ENCODE peak calls at places on chromosome X, in four cellular contexts. I is SK-MEL-5, Y is tibial nerve, T is head of caudate nucleus. U is an unnamed sample.

GRCh38 chrX:2715066-2715600 is 24.0 kb downstream of the CD99 start:
- DNase-seq in Y (no peak), T (no peak), I (no peak), U (no peak)

GRCh38 chrX:110418857-110419249 is 60.2 kb downstream of the RTL9 start:
- DNase-seq in Y (no peak), T (no peak), I (peak; percentile 33), U (no peak)

GRCh38 chrX:22041931-22042530 is 9.9 kb downstream of the PHEX start:
- DNase-seq in T (no peak), Y (no peak), I (no peak), U (no peak)

GRCh38 chrX:8728932-8729331 is 3.0 kb downstream of the ANOS1 start:
- DNase-seq in Y (no peak), T (no peak), I (no peak), U (no peak)

GRCh38 chrX:18956322-18957032 is 27.4 kb downstream of the PHKA2 start:
- DNase-seq in T (no peak), Y (no peak), I (no peak), U (no peak)

GRCh38 chrX:97563531-97564133 is 679.9 kb downstream of the RPA4 start:
- DNase-seq in I (peak; percentile 47), Y (no peak), T (peak; percentile 37), U (no peak)

GRCh38 chrX:41921492-41922124 is 1.7 kb downstream of the CASK start:
- DNase-seq in I (no peak), T (no peak), Y (no peak), U (no peak)

GRCh38 chrX:15947648-15948317 is 93.2 kb upstream of the AP1S2 start:
- DNase-seq in Y (no peak), T (no peak), I (peak; percentile 3), U (no peak)

GRCh38 chrX:11446331-11446730 is 153.1 kb downstream of the AMELX start:
- DNase-seq in T (no peak), Y (no peak), I (no peak), U (no peak)

GRCh38 chrX:70453024-70453618 is 8.5 kb downstream of the DLG3 start:
- DNase-seq in I (no peak), Y (no peak), T (no peak), U (no peak)

GRCh38 chrX:38561951-38562719 is 793 bp downstream of the TSPAN7 start:
- DNase-seq in I (no peak), Y (no peak), T (peak; percentile 59), U (peak; percentile 11)

GRCh38 chrX:133171962-133172708 is 46.0 kb downstream of the TFDP3 start:
- DNase-seq in T (no peak), I (peak; percentile 55), Y (no peak), U (no peak)

GRCh38 chrX:39730671-39731389 is 366.9 kb downstream of the BCOR start:
- DNase-seq in T (peak; percentile 65), Y (peak; percentile 30), I (peak; percentile 82), U (peak; percentile 52)

GRCh38 chrX:20431486-20431885 is 164.8 kb upstream of the RPS6KA3 start:
- DNase-seq in Y (no peak), I (no peak), T (no peak), U (no peak)

GRCh38 chrX:68829594-68830485 is 1.0 kb downstream of the EFNB1 start:
- DNase-seq in T (peak; percentile 10), I (no peak), Y (no peak), U (no peak)

GRCh38 chrX:149121526-149121925 is 383.6 kb downstream of the IDS start:
- DNase-seq in I (no peak), T (no peak), Y (no peak), U (no peak)

GRCh38 chrX:154321624-154322023 is 26.0 kb downstream of the TKTL1 start:
- DNase-seq in T (peak; percentile 21), Y (no peak), I (peak; percentile 34), U (no peak)

GRCh38 chrX:153828723-153829548 is 1.4 kb downstream of the PDZD4 start:
- DNase-seq in I (no peak), T (no peak), Y (no peak), U (no peak)

GRCh38 chrX:41779058-41779564 is 55.1 kb downstream of the GPR82 start:
- DNase-seq in I (no peak), Y (no peak), T (no peak), U (no peak)

GRCh38 chrX:63058204-63058603 is 292.9 kb downstream of the SPIN4 start:
- DNase-seq in Y (no peak), T (no peak), I (no peak), U (no peak)

GRCh38 chrX:48025561-48025960 is 18.8 kb downstream of the SPACA5 start:
- DNase-seq in T (peak; percentile 55), Y (no peak), I (no peak), U (peak; percentile 4)

GRCh38 chrX:76827672-76828071 is 400.2 kb downstream of the MAGEE1 start:
- DNase-seq in I (no peak), Y (no peak), T (no peak), U (no peak)

GRCh38 chrX:2692221-2693122 is 1.4 kb downstream of the CD99 start:
- DNase-seq in Y (no peak), I (peak; percentile 2), T (no peak), U (no peak)

GRCh38 chrX:135740683-135741149 is 27.3 kb downstream of the CT45A3 start:
- DNase-seq in I (peak; percentile 77), T (peak; percentile 37), Y (no peak), U (no peak)

GRCh38 chrX:53287493-53288138 is 6.2 kb upstream of the IQSEC2 start:
- DNase-seq in I (no peak), Y (peak; percentile 15), T (peak; percentile 66), U (peak; percentile 90)

GRCh38 chrX:153411255-153411987 is at the start of gene ZFP92:
- DNase-seq in I (no peak), T (peak; percentile 30), Y (no peak), U (no peak)

GRCh38 chrX:155026727-155027508 is at the start of gene FUNDC2:
- DNase-seq in T (peak; percentile 92), I (peak; percentile 91), Y (peak; percentile 83), U (peak; percentile 89)

GRCh38 chrX:153381684-153382532 is 19.2 kb downstream of the PNMA6E start:
- DNase-seq in I (peak; percentile 31), Y (no peak), T (peak; percentile 25), U (no peak)

GRCh38 chrX:95764972-95765451 is 919.6 kb upstream of the DIAPH2 start:
- DNase-seq in T (peak; percentile 9), Y (no peak), I (peak; percentile 61), U (no peak)

GRCh38 chrX:152647978-152648377 is 10.3 kb downstream of the GABRQ start:
- DNase-seq in T (no peak), Y (no peak), I (no peak), U (no peak)

GRCh38 chrX:45803383-45803921 is 602.8 kb upstream of the DIPK2B start:
- DNase-seq in Y (no peak), T (no peak), I (no peak), U (no peak)

GRCh38 chrX:1629244-1629643 is 14.4 kb downstream of the ASMT start:
- DNase-seq in T (no peak), I (no peak), Y (no peak), U (no peak)

GRCh38 chrX:150546711-150547153 is 21.7 kb upstream of the MTM1 start:
- DNase-seq in T (no peak), I (no peak), Y (no peak), U (no peak)

GRCh38 chrX:134010690-134011089 is 25.3 kb upstream of the GPC3 start:
- DNase-seq in Y (no peak), T (no peak), I (no peak), U (no peak)

GRCh38 chrX:13102636-13103035 is 58.2 kb upstream of the FAM9C start:
- DNase-seq in I (no peak), T (no peak), Y (no peak), U (no peak)

GRCh38 chrX:68832516-68833447 is 4.0 kb downstream of the EFNB1 start:
- DNase-seq in Y (no peak), T (peak; percentile 6), I (no peak), U (no peak)

GRCh38 chrX:119605739-119606507 is at the start of gene NKRF:
- DNase-seq in I (peak; percentile 90), Y (peak; percentile 86), T (peak; percentile 88), U (peak; percentile 86)

GRCh38 chrX:112961981-112962380 is 121.3 kb upstream of the AMOT start:
- DNase-seq in T (no peak), Y (no peak), I (no peak), U (no peak)

U was measured in gastrocnemius medialis.